ENCODE peak calls at places on chromosomes 12 and 14, in four cellular contexts. C, H, J and A are unnamed samples.

GRCh38 chr12:65335021-65335714 is 56.7 kb downstream of the MSRB3 start:
- DNase-seq in C (peak), H (no peak), J (no peak), A (peak)

GRCh38 chr14:23430016-23430732 is 5.3 kb downstream of the MYH7 start:
- DNase-seq in C (no peak), H (no peak), J (no peak), A (no peak)

GRCh38 chr12:123057505-123058265 is 77.2 kb downstream of the ARL6IP4 start:
- DNase-seq in C (no peak), H (no peak), J (no peak), A (no peak)

GRCh38 chr12:110689002-110689600 is at the start of gene HVCN1:
- DNase-seq in C (no peak), H (peak), J (no peak), A (no peak)

GRCh38 chr12:23929906-23930305 is 19.6 kb downstream of the SOX5 start:
- DNase-seq in C (no peak), H (no peak), J (no peak), A (no peak)

GRCh38 chr14:101503431-101504095 is 57.7 kb upstream of the DIO3 start:
- DNase-seq in C (no peak), H (no peak), J (no peak), A (no peak)

GRCh38 chr12:112777387-112778025 is 14.0 kb upstream of the RPH3A start:
- DNase-seq in C (no peak), H (no peak), J (no peak), A (no peak)

GRCh38 chr14:99996951-99997571 is 68.2 kb upstream of the EVL start:
- DNase-seq in C (peak), H (no peak), J (no peak), A (no peak)

GRCh38 chr12:16606201-16606849 is 363 bp upstream of the LMO3 start:
- DNase-seq in C (peak), H (no peak), J (no peak), A (no peak)

GRCh38 chr12:116222358-116222757 is 55.1 kb downstream of the MED13L start:
- DNase-seq in C (peak), H (peak), J (peak), A (peak)

GRCh38 chr12:55619352-55620138 is 17.1 kb upstream of the OR10P1 start:
- DNase-seq in C (peak), H (peak), J (no peak), A (peak)

GRCh38 chr12:51401900-51402299 is 10.7 kb upstream of the GALNT6 start:
- DNase-seq in C (no peak), H (no peak), J (no peak), A (no peak)

GRCh38 chr14:68682166-68683103 is 110.4 kb downstream of the ZFP36L1 start:
- DNase-seq in C (peak), H (peak), J (no peak), A (peak)

GRCh38 chr14:100594625-100594951 is 7.4 kb upstream of the BEGAIN start:
- DNase-seq in C (no peak), H (no peak), J (no peak), A (no peak)

GRCh38 chr12:48586361-48586760 is 16.5 kb upstream of the LALBA start:
- DNase-seq in C (no peak), H (no peak), J (no peak), A (no peak)

GRCh38 chr12:6080149-6081045 is 44.1 kb downstream of the VWF start:
- DNase-seq in C (no peak), H (no peak), J (no peak), A (no peak)

GRCh38 chr12:107774349-107775029 is at the start of gene ASCL4:
- DNase-seq in C (no peak), H (no peak), J (no peak), A (no peak)